ENCODE peak calls at places on chromosomes 16 and 17, in five cellular contexts. One of them, this sample, is unnamed.
A peak's percentile ranks its signal among the peaks of the same experiment; 100 is the strongest.

GRCh38 chr17:50182783-50183438 is 17.1 kb downstream of the SGCA start:
- DNase-seq in prostate gland: no peak
- DNase-seq in heart left ventricle: no peak
- DNase-seq in body of pancreas: no peak
- DNase-seq in lower leg skin: no peak
- DNase-seq in this sample: no peak

GRCh38 chr17:82323514-82324234 is 6.3 kb upstream of the CD7 start:
- DNase-seq in prostate gland: no peak
- DNase-seq in heart left ventricle: no peak
- DNase-seq in body of pancreas: no peak
- DNase-seq in lower leg skin: no peak
- DNase-seq in this sample: no peak

GRCh38 chr16:54062361-54063346 is 223.9 kb downstream of the IRX3 start:
- DNase-seq in prostate gland: no peak
- DNase-seq in heart left ventricle: no peak
- DNase-seq in body of pancreas: no peak
- DNase-seq in lower leg skin: no peak
- DNase-seq in this sample: peak; percentile 87

GRCh38 chr17:17724307-17724921 is 43.2 kb downstream of the RAI1 start:
- DNase-seq in prostate gland: no peak
- DNase-seq in heart left ventricle: peak; percentile 76
- DNase-seq in body of pancreas: no peak
- DNase-seq in lower leg skin: no peak
- DNase-seq in this sample: peak; percentile 67

GRCh38 chr17:81480140-81480917 is 32.3 kb downstream of the ACTG1 start:
- DNase-seq in prostate gland: no peak
- DNase-seq in heart left ventricle: no peak
- DNase-seq in body of pancreas: peak; percentile 38
- DNase-seq in lower leg skin: no peak
- DNase-seq in this sample: no peak

GRCh38 chr17:75848523-75849303 is 4.5 kb upstream of the UNC13D start:
- DNase-seq in prostate gland: peak; percentile 80
- DNase-seq in heart left ventricle: peak; percentile 76
- DNase-seq in body of pancreas: peak; percentile 84
- DNase-seq in lower leg skin: peak; percentile 68
- DNase-seq in this sample: peak; percentile 66

GRCh38 chr17:866568-867087 is 84.5 kb downstream of the MRM3 start:
- DNase-seq in prostate gland: peak; percentile 47
- DNase-seq in heart left ventricle: no peak
- DNase-seq in body of pancreas: peak; percentile 61
- DNase-seq in lower leg skin: no peak
- DNase-seq in this sample: no peak

GRCh38 chr17:10807704-10808128 is 3.8 kb upstream of the TMEM238L start:
- DNase-seq in prostate gland: no peak
- DNase-seq in heart left ventricle: no peak
- DNase-seq in body of pancreas: no peak
- DNase-seq in lower leg skin: no peak
- DNase-seq in this sample: no peak

GRCh38 chr16:3983081-3983520 is 102.6 kb upstream of the CREBBP start:
- DNase-seq in prostate gland: peak; percentile 79
- DNase-seq in heart left ventricle: peak; percentile 74
- DNase-seq in body of pancreas: peak; percentile 86
- DNase-seq in lower leg skin: peak; percentile 36
- DNase-seq in this sample: peak; percentile 54

GRCh38 chr17:80751460-80752368 is 207.1 kb downstream of the RPTOR start:
- DNase-seq in prostate gland: no peak
- DNase-seq in heart left ventricle: no peak
- DNase-seq in body of pancreas: peak; percentile 36
- DNase-seq in lower leg skin: peak; percentile 82
- DNase-seq in this sample: no peak

GRCh38 chr17:3866269-3866668 is 20.2 kb upstream of the NCBP3 start:
- DNase-seq in prostate gland: no peak
- DNase-seq in heart left ventricle: no peak
- DNase-seq in body of pancreas: no peak
- DNase-seq in lower leg skin: no peak
- DNase-seq in this sample: no peak

GRCh38 chr16:58336332-58337089 is 41.7 kb upstream of the PRSS54 start:
- DNase-seq in prostate gland: peak; percentile 75
- DNase-seq in heart left ventricle: peak; percentile 84
- DNase-seq in body of pancreas: peak; percentile 85
- DNase-seq in lower leg skin: peak; percentile 75
- DNase-seq in this sample: peak; percentile 86

GRCh38 chr17:45170976-45171337 is 9.3 kb downstream of the HEXIM2 start:
- DNase-seq in prostate gland: peak; percentile 82
- DNase-seq in heart left ventricle: peak; percentile 53
- DNase-seq in body of pancreas: peak; percentile 75
- DNase-seq in lower leg skin: peak; percentile 81
- DNase-seq in this sample: peak; percentile 36

GRCh38 chr16:19858006-19858653 is 26.5 kb downstream of the GPRC5B start:
- DNase-seq in prostate gland: no peak
- DNase-seq in heart left ventricle: no peak
- DNase-seq in body of pancreas: no peak
- DNase-seq in lower leg skin: no peak
- DNase-seq in this sample: no peak

GRCh38 chr16:27879601-27880247 is 183.8 kb downstream of the GSG1L start:
- DNase-seq in prostate gland: no peak
- DNase-seq in heart left ventricle: peak; percentile 27
- DNase-seq in body of pancreas: peak; percentile 12
- DNase-seq in lower leg skin: no peak
- DNase-seq in this sample: no peak

GRCh38 chr16:67144943-67145342 is 5.9 kb downstream of the B3GNT9 start:
- DNase-seq in prostate gland: no peak
- DNase-seq in heart left ventricle: no peak
- DNase-seq in body of pancreas: no peak
- DNase-seq in lower leg skin: no peak
- DNase-seq in this sample: no peak

GRCh38 chr16:83971165-83972130 is 3.4 kb downstream of the NECAB2 start:
- DNase-seq in prostate gland: no peak
- DNase-seq in heart left ventricle: no peak
- DNase-seq in body of pancreas: no peak
- DNase-seq in lower leg skin: no peak
- DNase-seq in this sample: no peak

GRCh38 chr17:37642706-37643105 is 540 bp downstream of the DDX52 start:
- DNase-seq in prostate gland: no peak
- DNase-seq in heart left ventricle: no peak
- DNase-seq in body of pancreas: no peak
- DNase-seq in lower leg skin: no peak
- DNase-seq in this sample: peak; percentile 45

GRCh38 chr16:23060458-23061320 is 88.6 kb downstream of the USP31 start:
- DNase-seq in prostate gland: peak; percentile 67
- DNase-seq in heart left ventricle: peak; percentile 61
- DNase-seq in body of pancreas: peak; percentile 80
- DNase-seq in lower leg skin: peak; percentile 70
- DNase-seq in this sample: peak; percentile 77

GRCh38 chr16:62213763-62214162 is 177.5 kb upstream of the CDH8 start:
- DNase-seq in prostate gland: no peak
- DNase-seq in heart left ventricle: no peak
- DNase-seq in body of pancreas: no peak
- DNase-seq in lower leg skin: no peak
- DNase-seq in this sample: peak; percentile 35

GRCh38 chr17:17416007-17416399 is 60.8 kb upstream of the MED9 start:
- DNase-seq in prostate gland: no peak
- DNase-seq in heart left ventricle: no peak
- DNase-seq in body of pancreas: peak; percentile 50
- DNase-seq in lower leg skin: no peak
- DNase-seq in this sample: peak; percentile 91

GRCh38 chr16:69440236-69440635 is 15.8 kb downstream of the CYB5B start:
- DNase-seq in prostate gland: no peak
- DNase-seq in heart left ventricle: no peak
- DNase-seq in body of pancreas: no peak
- DNase-seq in lower leg skin: no peak
- DNase-seq in this sample: no peak

GRCh38 chr16:29802416-29802935 is 3.9 kb upstream of the MAZ start:
- DNase-seq in prostate gland: no peak
- DNase-seq in heart left ventricle: no peak
- DNase-seq in body of pancreas: no peak
- DNase-seq in lower leg skin: no peak
- DNase-seq in this sample: no peak

GRCh38 chr17:48620497-48621139 is 5.5 kb upstream of the HOXB8 start:
- DNase-seq in prostate gland: no peak
- DNase-seq in heart left ventricle: no peak
- DNase-seq in body of pancreas: no peak
- DNase-seq in lower leg skin: no peak
- DNase-seq in this sample: no peak
- TF ChIP-seq POLR2A in prostate gland: no peak
- TF ChIP-seq POLR2A in heart left ventricle: no peak
- TF ChIP-seq POLR2A in body of pancreas: no peak
- TF ChIP-seq POLR2A in lower leg skin: no peak
- TF ChIP-seq POLR2A in this sample: no peak

GRCh38 chr17:35448899-35449227 is 297 bp upstream of the SLFN13 start:
- DNase-seq in prostate gland: no peak
- DNase-seq in heart left ventricle: no peak
- DNase-seq in body of pancreas: no peak
- DNase-seq in lower leg skin: no peak
- DNase-seq in this sample: no peak
- H3K4me3 ChIP-seq in prostate gland: peak overlapping the region; percentile 38
- H3K4me3 ChIP-seq in heart left ventricle: peak overlapping the region; percentile 27
- H3K4me3 ChIP-seq in body of pancreas: no peak overlapping the region
- H3K4me3 ChIP-seq in lower leg skin: no peak overlapping the region
- H3K4me3 ChIP-seq in this sample: peak overlapping the region; percentile 85

GRCh38 chr17:68021963-68022362 is 13.6 kb upstream of the KPNA2 start:
- DNase-seq in prostate gland: no peak
- DNase-seq in heart left ventricle: no peak
- DNase-seq in body of pancreas: no peak
- DNase-seq in lower leg skin: no peak
- DNase-seq in this sample: no peak

GRCh38 chr17:68020451-68020779 is 15.1 kb upstream of the KPNA2 start:
- DNase-seq in prostate gland: no peak
- DNase-seq in heart left ventricle: no peak
- DNase-seq in body of pancreas: no peak
- DNase-seq in lower leg skin: no peak
- DNase-seq in this sample: no peak

GRCh38 chr17:68016838-68017237 is 18.7 kb upstream of the KPNA2 start:
- DNase-seq in prostate gland: no peak
- DNase-seq in heart left ventricle: no peak
- DNase-seq in body of pancreas: no peak
- DNase-seq in lower leg skin: no peak
- DNase-seq in this sample: no peak

GRCh38 chr17:68019336-68019674 is 16.2 kb upstream of the KPNA2 start:
- DNase-seq in prostate gland: no peak
- DNase-seq in heart left ventricle: no peak
- DNase-seq in body of pancreas: no peak
- DNase-seq in lower leg skin: no peak
- DNase-seq in this sample: no peak

GRCh38 chr17:68019675-68020450 is 15.7 kb upstream of the KPNA2 start:
- DNase-seq in prostate gland: peak; percentile 94
- DNase-seq in heart left ventricle: peak; percentile 97
- DNase-seq in body of pancreas: peak; percentile 96
- DNase-seq in lower leg skin: peak; percentile 96
- DNase-seq in this sample: peak; percentile 96
- TF ChIP-seq POLR2A in prostate gland: peak; percentile 41
- TF ChIP-seq POLR2A in heart left ventricle: no peak
- TF ChIP-seq POLR2A in body of pancreas: peak; percentile 85
- TF ChIP-seq POLR2A in lower leg skin: no peak
- TF ChIP-seq POLR2A in this sample: peak; percentile 90

DNA sequence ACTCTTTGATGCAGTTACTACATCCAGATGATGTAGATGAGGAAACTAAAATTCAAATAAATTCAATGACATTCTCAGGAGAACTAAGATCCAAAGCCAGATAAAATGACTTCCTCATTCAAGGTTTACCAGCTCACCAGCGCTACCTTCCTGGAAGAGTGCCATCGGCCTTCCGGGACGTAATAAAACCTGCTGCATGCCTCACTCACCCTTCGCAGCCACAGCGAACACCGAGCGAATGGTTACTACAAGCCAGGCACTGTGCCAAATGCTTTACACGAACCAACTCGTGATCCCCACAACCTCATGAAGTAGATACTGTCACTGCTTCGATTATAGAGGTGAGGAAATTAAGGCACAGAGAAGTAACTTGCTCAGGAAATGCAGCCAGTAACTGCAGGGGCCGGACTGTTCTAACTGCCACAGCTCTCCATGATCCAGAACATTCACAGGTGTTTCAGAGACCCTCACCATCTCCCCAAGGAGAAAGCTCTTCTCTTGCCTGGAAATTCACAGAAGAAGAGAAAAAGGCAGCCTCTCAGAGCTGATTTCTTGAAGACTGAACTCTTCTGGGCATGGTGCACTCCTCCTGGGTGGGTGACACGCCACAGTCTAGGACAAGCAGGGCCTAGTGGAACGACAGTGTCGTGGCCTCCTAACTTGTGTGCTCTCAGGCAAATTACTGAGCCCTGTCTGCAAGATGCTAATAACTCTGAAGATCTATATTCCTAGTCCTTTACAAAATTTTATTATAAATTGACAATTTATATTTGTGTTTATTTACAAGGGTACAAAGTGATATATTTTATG is 46.8 kb downstream of the HIC1 start:
- DNase-seq in prostate gland: peak; percentile 91
- DNase-seq in heart left ventricle: peak; percentile 58
- DNase-seq in body of pancreas: peak; percentile 86
- DNase-seq in lower leg skin: peak; percentile 52
- DNase-seq in this sample: peak; percentile 69
- H3K4me3 ChIP-seq in prostate gland: no peak overlapping the region
- H3K4me3 ChIP-seq in heart left ventricle: no peak overlapping the region
- H3K4me3 ChIP-seq in body of pancreas: no peak overlapping the region
- H3K4me3 ChIP-seq in lower leg skin: no peak overlapping the region
- H3K4me3 ChIP-seq in this sample: no peak overlapping the region

GRCh38 chr17:7435676-7436555 is 681 bp downstream of the TMEM102 start:
- DNase-seq in prostate gland: peak; percentile 25
- DNase-seq in heart left ventricle: peak; percentile 46
- DNase-seq in body of pancreas: peak; percentile 56
- DNase-seq in lower leg skin: peak; percentile 54
- DNase-seq in this sample: peak; percentile 84
- TF ChIP-seq POLR2A in prostate gland: peak; percentile 13
- TF ChIP-seq POLR2A in heart left ventricle: no peak
- TF ChIP-seq POLR2A in body of pancreas: peak; percentile 32
- TF ChIP-seq POLR2A in lower leg skin: no peak
- TF ChIP-seq POLR2A in this sample: no peak

DNA sequence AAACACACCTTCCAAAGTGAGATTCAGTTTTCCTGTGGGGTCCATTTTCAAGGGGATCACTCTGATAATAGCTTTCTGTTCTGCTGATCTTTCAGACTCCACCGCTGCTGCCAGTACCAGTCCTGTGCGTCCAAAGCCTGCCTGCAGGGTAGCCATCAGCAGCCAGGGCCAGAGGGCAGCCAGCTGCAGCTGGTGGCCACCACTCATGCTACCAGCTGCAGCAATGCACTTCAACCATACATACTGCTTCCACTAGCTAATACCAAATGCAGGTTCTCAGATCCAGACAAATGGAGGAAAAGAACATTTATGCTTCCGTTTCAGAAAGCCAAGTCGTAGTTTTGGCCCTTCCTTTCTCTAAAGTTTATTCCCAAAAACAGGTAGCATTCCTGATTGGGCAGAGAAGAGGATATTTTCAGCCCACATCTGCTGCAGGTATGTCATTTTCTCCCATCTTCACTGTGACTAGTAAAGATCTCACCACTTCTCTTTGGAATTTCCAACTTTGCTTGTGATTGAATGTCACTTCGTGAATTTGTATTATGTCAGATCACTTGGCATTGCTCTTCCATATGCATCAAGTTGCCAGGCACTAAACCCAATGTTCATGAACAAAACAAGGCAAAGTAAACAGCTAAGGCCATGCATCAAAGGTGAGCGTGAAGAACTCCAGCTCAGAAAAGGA is 1.8 kb downstream of the RNF43 start:
- DNase-seq in prostate gland: peak; percentile 46
- DNase-seq in heart left ventricle: no peak
- DNase-seq in body of pancreas: peak; percentile 76
- DNase-seq in lower leg skin: no peak
- DNase-seq in this sample: no peak
- H3K4me3 ChIP-seq in prostate gland: peak overlapping the region; percentile 40
- H3K4me3 ChIP-seq in heart left ventricle: peak overlapping the region; percentile 5
- H3K4me3 ChIP-seq in body of pancreas: peak overlapping the region; percentile 1
- H3K4me3 ChIP-seq in lower leg skin: no peak overlapping the region
- H3K4me3 ChIP-seq in this sample: no peak overlapping the region

This sample was measured in NB4.